ENCODE peak calls at places on chromosomes 3 and 15, in eight cellular contexts. D is body of pancreas, G is psoas muscle, F is endodermal cell, V is right atrium auricular region, Q is brain microvascular endothelial cell, I is colonic mucosa, J is mammary epithelial cell. P is an unnamed sample. For H3K27me3, the result is how much of the 10 kb centered on the place peaks cover.

GRCh38 chr3:183298708-183299153 is 45.7 kb downstream of the B3GNT5 start:
- DNase-seq in G (peak), J (no peak), I (no peak), F (peak), D (peak), Q (peak), V (peak), P (peak)

GRCh38 chr3:2579206-2579605 is 480.5 kb downstream of the CNTN4 start:
- DNase-seq in V (no peak), F (no peak), J (no peak), Q (no peak), I (peak), D (no peak), G (no peak), P (no peak)

GRCh38 chr15:52709172-52709979 is 30.2 kb upstream of the ATOSA start:
- DNase-seq in I (peak), G (no peak), Q (no peak), F (peak), V (no peak), J (no peak), D (peak), P (no peak)

GRCh38 chr3:114855839-114856238 is 291.2 kb downstream of the ZBTB20 start:
- DNase-seq in F (no peak), G (no peak), Q (no peak), J (no peak), V (no peak), D (no peak), I (no peak), P (no peak)

GRCh38 chr3:150545419-150546225 is 674 bp downstream of the SERP1 start:
- DNase-seq in Q (no peak), D (peak), F (no peak), V (peak), G (no peak), I (peak), J (peak), P (peak)

GRCh38 chr3:14925729-14926591 is 21.4 kb upstream of the NR2C2 start:
- DNase-seq in Q (peak), J (peak), D (no peak), V (no peak), G (no peak), I (peak), F (peak), P (peak)

GRCh38 chr3:187718802-187719201 is 16.4 kb upstream of the RTP2 start:
- DNase-seq in D (no peak), Q (no peak), G (no peak), J (no peak), I (no peak), F (no peak), V (no peak), P (no peak)

GRCh38 chr3:60355825-60356224 is 895.4 kb downstream of the FHIT start:
- DNase-seq in D (no peak), I (no peak), Q (no peak), F (no peak), V (no peak), G (no peak), J (no peak), P (no peak)

GRCh38 chr3:84825817-84826216 is 133.0 kb upstream of the CADM2 start:
- DNase-seq in F (no peak), Q (no peak), D (no peak), I (no peak), J (no peak), V (no peak), G (no peak), P (no peak)

GRCh38 chr15:47736123-47736786 is 18.9 kb downstream of the SEMA6D start:
- DNase-seq in I (no peak), F (no peak), V (no peak), Q (no peak), J (no peak), G (no peak), D (no peak), P (no peak)

GRCh38 chr15:47731230-47731629 is 13.9 kb downstream of the SEMA6D start:
- DNase-seq in I (no peak), Q (no peak), D (no peak), G (no peak), F (no peak), J (no peak), V (no peak), P (no peak)

GRCh38 chr15:47728886-47729285 is 11.6 kb downstream of the SEMA6D start:
- DNase-seq in G (no peak), J (no peak), I (no peak), V (no peak), F (no peak), Q (no peak), D (no peak), P (no peak)

GRCh38 chr15:47733085-47733484 is 15.8 kb downstream of the SEMA6D start:
- DNase-seq in D (no peak), J (no peak), G (no peak), V (no peak), I (peak), F (no peak), Q (no peak), P (no peak)

DNA sequence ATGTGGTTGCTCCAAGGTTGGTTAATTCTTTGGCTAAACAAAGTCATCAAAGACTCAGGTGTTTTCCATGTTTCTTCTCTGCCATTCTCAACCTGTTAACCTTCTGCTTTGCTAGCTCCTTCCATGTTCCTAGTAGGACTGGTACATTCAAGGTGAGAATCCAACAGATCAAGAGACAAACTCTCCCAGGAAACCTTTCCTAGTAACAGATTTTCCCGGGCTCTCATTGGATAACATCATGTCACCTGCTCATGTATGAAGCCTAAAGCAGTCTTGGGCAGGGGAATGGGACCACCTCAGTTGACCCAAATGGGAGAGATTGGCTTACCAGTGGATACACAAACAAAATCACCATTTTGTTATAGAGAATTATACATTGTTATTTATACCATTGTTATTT is 14.9 kb downstream of the SEMA6D start:
- DNase-seq in D (no peak), I (no peak), Q (no peak), F (no peak), V (no peak), J (no peak), G (no peak), P (no peak)
- H3K27me3 ChIP-seq in D (under half), I (under half), Q (under half), F (under half), V (under half), J (under half), G (under half), P (under half)

GRCh38 chr15:35667908-35668307 is 121.9 kb upstream of the DPH6 start:
- DNase-seq in D (no peak), F (no peak), J (no peak), V (no peak), I (no peak), G (no peak), Q (no peak), P (no peak)
- H3K27ac ChIP-seq in D (no peak), F (no peak), J (no peak), V (peak), I (no peak), G (no peak), Q (no peak), P (no peak)

DNA sequence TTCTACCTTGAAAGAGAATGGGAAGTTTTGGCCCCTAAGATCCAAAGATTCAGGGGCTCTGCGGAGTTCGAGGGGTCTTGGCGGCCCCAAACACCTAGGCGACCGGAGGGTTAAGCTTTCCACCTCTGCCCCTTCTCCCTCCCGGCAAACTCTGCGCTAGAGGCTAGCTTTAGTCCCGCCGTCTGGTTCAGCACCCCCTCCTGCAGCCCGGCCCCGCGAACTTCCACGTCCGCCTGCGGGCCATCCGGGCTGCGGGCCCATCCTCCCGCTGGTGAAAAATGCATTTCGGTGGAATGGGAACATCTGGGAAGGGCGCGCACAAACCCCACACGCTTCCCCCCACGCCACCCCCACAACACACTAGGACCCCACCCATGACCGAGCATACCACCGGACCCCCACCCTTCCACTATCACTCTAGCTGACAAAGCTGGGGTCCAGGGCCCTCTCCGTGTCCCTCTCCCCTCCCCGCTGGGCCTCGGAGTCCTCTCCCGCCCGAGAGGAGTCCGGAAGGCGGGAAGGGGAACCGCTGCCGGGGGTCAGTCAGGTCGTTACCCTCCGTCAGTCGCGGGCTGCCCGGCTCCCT is 1.0 kb downstream of the SHOX2 start:
- DNase-seq in D (no peak), F (peak), I (no peak), G (no peak), J (peak), Q (no peak), V (no peak), P (peak)
- H3K27me3 ChIP-seq in D (under half), F (half or more), I (half or more), G (half or more), J (under half), Q (half or more), V (half or more), P (under half)

DNA sequence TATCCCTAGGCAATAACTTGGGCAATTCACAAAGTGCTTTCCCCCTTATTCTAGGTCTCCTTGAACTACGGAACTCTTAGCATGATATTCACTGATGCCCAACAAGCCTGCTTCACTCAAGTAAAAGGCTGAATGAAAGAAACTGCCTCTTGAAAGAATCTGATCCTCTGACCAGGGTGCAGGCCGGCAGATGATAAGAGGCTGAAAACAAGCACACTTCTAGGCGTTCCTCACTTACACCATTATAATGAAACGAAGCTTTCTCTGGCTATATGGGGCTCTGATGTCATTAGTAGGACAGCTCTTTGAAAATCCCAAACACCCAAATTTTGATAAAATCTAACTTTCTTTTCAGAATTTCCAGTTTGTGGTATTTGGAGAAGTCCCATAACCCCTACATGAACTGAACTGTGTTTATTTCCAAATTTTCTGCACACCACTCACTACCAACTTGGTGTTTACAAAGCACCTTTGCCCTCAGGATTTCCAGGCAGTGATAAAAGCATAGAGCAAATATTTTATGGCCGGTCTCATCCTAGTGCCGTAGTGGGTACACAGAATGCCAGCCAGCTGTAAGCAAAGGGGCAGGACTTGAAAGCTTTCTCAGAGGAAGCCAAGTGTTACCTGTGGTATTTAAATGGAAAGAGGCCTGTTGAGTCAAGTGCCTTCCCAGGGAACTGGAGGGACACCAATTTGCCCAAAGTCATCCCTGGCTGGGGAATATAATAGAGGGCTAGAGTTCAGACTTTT is 28.2 kb downstream of the MAGI1 start:
- DNase-seq in Q (no peak), G (no peak), D (no peak), F (peak), J (peak), I (no peak), V (no peak), P (no peak)
- H3K27ac ChIP-seq in Q (no peak), G (no peak), D (no peak), F (no peak), J (peak), I (no peak), V (peak), P (no peak)

GRCh38 chr3:13266651-13267347 is 153.3 kb downstream of the NUP210 start:
- DNase-seq in G (no peak), Q (no peak), F (no peak), I (no peak), V (no peak), D (no peak), J (no peak), P (no peak)

GRCh38 chr3:13268120-13268519 is 152.0 kb downstream of the NUP210 start:
- DNase-seq in F (no peak), V (no peak), Q (no peak), J (no peak), G (no peak), D (no peak), I (no peak), P (peak)

GRCh38 chr3:13266005-13266404 is 154.1 kb downstream of the NUP210 start:
- DNase-seq in F (no peak), G (no peak), D (no peak), I (no peak), V (no peak), J (no peak), Q (no peak), P (peak)

GRCh38 chr3:13268961-13269391 is 151.1 kb downstream of the NUP210 start:
- DNase-seq in D (no peak), J (no peak), G (no peak), F (no peak), V (no peak), Q (no peak), I (no peak), P (peak)

GRCh38 chr3:13267348-13267659 is 152.8 kb downstream of the NUP210 start:
- DNase-seq in I (no peak), D (no peak), G (no peak), Q (no peak), F (no peak), V (no peak), J (no peak), P (peak)
- H3K27me3 ChIP-seq in I (under half), D (under half), G (under half), Q (under half), F (under half), V (under half), J (under half), P (under half)

DNA sequence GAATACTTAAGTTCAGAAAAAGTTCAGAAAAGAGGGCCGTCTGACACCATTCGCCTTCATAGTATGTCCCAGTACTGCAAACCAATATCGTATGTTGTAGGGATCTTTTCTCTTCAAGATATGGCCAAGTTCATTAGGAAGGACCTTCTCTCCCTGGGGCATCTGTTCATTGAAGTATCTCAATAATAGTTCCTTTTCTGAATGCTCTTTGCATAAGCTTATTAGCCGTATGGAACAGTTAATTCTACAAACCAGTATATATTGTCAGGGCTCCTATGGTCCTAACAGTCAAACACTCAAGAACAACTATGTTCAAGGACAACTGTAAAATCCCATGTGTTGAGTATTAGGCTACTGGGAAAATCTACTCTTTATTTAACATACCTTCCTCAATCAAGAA is 203.1 kb downstream of the KLHL25 start:
- DNase-seq in F (no peak), Q (no peak), J (no peak), V (no peak), D (no peak), G (no peak), I (no peak), P (no peak)
- H3K27ac ChIP-seq in F (no peak), Q (peak), J (peak), V (peak), D (no peak), G (no peak), I (no peak), P (peak)

DNA sequence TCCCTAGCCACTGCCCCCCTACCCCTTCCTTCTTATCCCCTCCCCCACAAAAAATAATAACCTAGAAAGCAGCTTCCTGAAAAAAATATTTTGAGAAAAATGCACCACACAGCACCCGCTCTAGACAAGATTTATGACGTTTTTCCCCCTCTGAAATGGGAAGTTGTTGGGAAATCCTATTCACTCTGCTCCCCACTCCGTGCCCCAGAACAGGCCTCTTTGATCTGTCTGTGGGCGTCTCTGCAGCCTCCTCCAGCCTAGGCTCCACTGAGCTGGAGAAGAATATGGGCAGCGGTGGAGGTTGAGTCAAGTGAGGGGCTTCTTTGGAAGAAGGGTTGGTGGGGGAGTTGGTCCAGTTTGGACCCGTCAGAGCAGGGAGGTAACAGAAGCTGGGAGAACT is 28.5 kb upstream of the POLG start:
- DNase-seq in J (no peak), Q (no peak), G (no peak), D (no peak), I (no peak), V (no peak), F (no peak), P (peak)
- H3K27me3 ChIP-seq in J (half or more), Q (half or more), G (half or more), D (under half), I (half or more), V (under half), F (half or more), P (half or more)

GRCh38 chr3:53146319-53146868 is 14.6 kb upstream of the PRKCD start:
- DNase-seq in I (no peak), J (no peak), Q (no peak), D (no peak), V (no peak), F (no peak), G (peak), P (peak)

GRCh38 chr3:53144446-53144845 is 14.2 kb upstream of the RFT1 start:
- DNase-seq in V (no peak), D (no peak), Q (no peak), F (no peak), G (peak), I (no peak), J (no peak), P (no peak)

GRCh38 chr3:53147161-53147902 is 13.7 kb upstream of the PRKCD start:
- DNase-seq in V (no peak), G (peak), F (no peak), D (no peak), Q (no peak), J (no peak), I (no peak), P (peak)

GRCh38 chr3:53142986-53143385 is 12.8 kb upstream of the RFT1 start:
- DNase-seq in I (no peak), G (peak), D (no peak), J (no peak), V (no peak), F (no peak), Q (no peak), P (no peak)

GRCh38 chr3:53145109-53146077 is 15.2 kb upstream of the RFT1 start:
- DNase-seq in Q (no peak), F (no peak), J (no peak), V (no peak), G (peak), D (peak), I (peak), P (peak)
- H3K27ac ChIP-seq in Q (no peak), F (no peak), J (no peak), V (no peak), G (no peak), D (peak), I (peak), P (no peak)

DNA sequence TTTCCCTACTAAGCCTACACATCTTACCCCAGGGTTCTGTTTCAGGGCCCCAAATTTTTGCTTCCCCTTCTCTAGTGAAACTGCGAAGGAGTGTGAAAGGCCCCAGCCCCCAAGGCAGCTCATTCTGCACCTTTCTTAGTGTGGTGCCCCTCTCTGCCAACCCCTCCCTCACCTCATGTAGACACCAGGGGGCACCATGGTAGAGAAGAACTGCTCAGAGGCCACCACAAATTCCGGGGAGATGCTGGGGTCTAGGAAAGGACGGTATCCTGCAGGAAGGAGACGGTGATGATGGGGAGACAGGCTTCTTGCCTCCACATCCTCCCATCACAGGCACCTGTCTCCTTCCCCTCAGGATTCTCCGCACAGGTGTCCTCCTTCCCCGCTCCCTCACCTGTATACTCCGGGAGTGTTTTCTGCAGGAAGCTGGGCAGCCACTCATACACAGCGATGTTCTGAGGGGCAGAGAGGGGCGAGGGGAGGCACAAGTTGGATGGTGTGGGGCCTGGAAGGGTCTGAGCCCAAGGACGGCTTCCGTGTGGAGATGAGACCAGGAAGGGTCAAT is 3.6 kb downstream of the DUOX2 start:
- DNase-seq in F (no peak), I (no peak), D (no peak), J (no peak), G (no peak), Q (no peak), V (no peak), P (peak)
- H3K27me3 ChIP-seq in F (half or more), I (under half), D (under half), J (under half), G (half or more), Q (half or more), V (under half), P (half or more)

P was measured in osteoblast.